ENCODE peak calls at places on chromosomes 12 and 14, in four cellular contexts. One of them, this sample, is unnamed.

GRCh38 chr12:72296389-72296788 is 24.2 kb downstream of the TRHDE start:
- DNase-seq in foreskin fibroblast: peak; percentile 89
- DNase-seq in epithelial cell of prostate: peak; percentile 22
- DNase-seq in HT-29: peak; percentile 13
- DNase-seq in this sample: no peak

GRCh38 chr14:57692671-57693070 is 173.2 kb downstream of the SLC35F4 start:
- DNase-seq in foreskin fibroblast: peak; percentile 58
- DNase-seq in epithelial cell of prostate: peak; percentile 8
- DNase-seq in HT-29: peak; percentile 66
- DNase-seq in this sample: peak; percentile 39

GRCh38 chr12:49014547-49014946 is 4.0 kb downstream of the PRKAG1 start:
- DNase-seq in foreskin fibroblast: peak; percentile 61
- DNase-seq in epithelial cell of prostate: no peak
- DNase-seq in HT-29: no peak
- DNase-seq in this sample: no peak

GRCh38 chr12:10073266-10073665 is 25.5 kb downstream of the CLEC1A start:
- DNase-seq in foreskin fibroblast: no peak
- DNase-seq in epithelial cell of prostate: no peak
- DNase-seq in HT-29: no peak
- DNase-seq in this sample: no peak

GRCh38 chr14:56952766-56953473 is 142.6 kb upstream of the OTX2 start:
- DNase-seq in foreskin fibroblast: no peak
- DNase-seq in epithelial cell of prostate: no peak
- DNase-seq in HT-29: no peak
- DNase-seq in this sample: no peak

GRCh38 chr14:83120187-83120586 is 1586.5 kb upstream of the SEL1L start:
- DNase-seq in foreskin fibroblast: no peak
- DNase-seq in epithelial cell of prostate: peak; percentile 3
- DNase-seq in HT-29: no peak
- DNase-seq in this sample: no peak

GRCh38 chr14:80754696-80755095 is 186.8 kb downstream of the CEP128 start:
- DNase-seq in foreskin fibroblast: no peak
- DNase-seq in epithelial cell of prostate: no peak
- DNase-seq in HT-29: no peak
- DNase-seq in this sample: no peak

GRCh38 chr14:69880051-69880487 is 853 bp downstream of the SMOC1 start:
- DNase-seq in foreskin fibroblast: peak; percentile 50
- DNase-seq in epithelial cell of prostate: no peak
- DNase-seq in HT-29: no peak
- DNase-seq in this sample: peak; percentile 46

GRCh38 chr12:5083955-5084849 is 40.5 kb downstream of the KCNA5 start:
- DNase-seq in foreskin fibroblast: peak; percentile 80
- DNase-seq in epithelial cell of prostate: no peak
- DNase-seq in HT-29: peak; percentile 65
- DNase-seq in this sample: peak; percentile 24

GRCh38 chr14:104694991-104695659 is 5.7 kb downstream of the INF2 start:
- DNase-seq in foreskin fibroblast: no peak
- DNase-seq in epithelial cell of prostate: no peak
- DNase-seq in HT-29: peak; percentile 76
- DNase-seq in this sample: no peak

GRCh38 chr14:50062438-50063039 is 53.8 kb downstream of the VCPKMT start:
- DNase-seq in foreskin fibroblast: peak; percentile 80
- DNase-seq in epithelial cell of prostate: no peak
- DNase-seq in HT-29: peak; percentile 68
- DNase-seq in this sample: peak; percentile 88

GRCh38 chr12:19971396-19971802 is 396.9 kb upstream of the PDE3A start:
- DNase-seq in foreskin fibroblast: no peak
- DNase-seq in epithelial cell of prostate: no peak
- DNase-seq in HT-29: peak; percentile 17
- DNase-seq in this sample: peak; percentile 5

GRCh38 chr12:48349471-48349870 is 1.2 kb downstream of the ZNF641 start:
- DNase-seq in foreskin fibroblast: peak; percentile 57
- DNase-seq in epithelial cell of prostate: no peak
- DNase-seq in HT-29: no peak
- DNase-seq in this sample: no peak

This sample was measured in HepG2.